ENCODE peak calls at places on chromosomes 6 and 20, in eight cellular contexts. F, G, Y, I, V, E, R and B are unnamed samples.

GRCh38 chr6:159760602-159761057 is 1.2 kb upstream of the ACAT2 start:
- DNase-seq in F (no peak), G (peak; percentile 63), Y (peak; percentile 86), I (peak; percentile 37), V (peak; percentile 29), E (peak; percentile 64), R (no peak), B (no peak)

GRCh38 chr20:21523398-21523868 is 9.6 kb upstream of the NKX2-2 start:
- DNase-seq in F (no peak), G (no peak), Y (no peak), I (no peak), V (no peak), E (no peak), R (no peak), B (peak; percentile 31)

GRCh38 chr20:50794181-50794845 is 548 bp upstream of the BCAS4 start:
- DNase-seq in F (no peak), G (no peak), Y (no peak), I (no peak), V (no peak), E (no peak), R (no peak), B (no peak)

GRCh38 chr6:52534363-52534762 is 42.5 kb downstream of the TRAM2 start:
- DNase-seq in F (no peak), G (no peak), Y (no peak), I (no peak), V (no peak), E (no peak), R (no peak), B (no peak)

GRCh38 chr6:14037402-14038277 is 79.9 kb upstream of the CD83 start:
- DNase-seq in F (peak; percentile 76), G (peak; percentile 82), Y (peak; percentile 84), I (peak; percentile 53), V (no peak), E (peak; percentile 80), R (no peak), B (no peak)

GRCh38 chr6:45614488-45615285 is 237.0 kb upstream of the SUPT3H start:
- DNase-seq in F (no peak), G (peak; percentile 64), Y (no peak), I (peak; percentile 75), V (no peak), E (peak; percentile 38), R (no peak), B (no peak)

GRCh38 chr6:104326173-104327001 is 533.3 kb downstream of the HACE1 start:
- DNase-seq in F (no peak), G (peak; percentile 57), Y (peak; percentile 83), I (peak; percentile 69), V (peak; percentile 22), E (no peak), R (no peak), B (no peak)

GRCh38 chr6:131182991-131183425 is 47.7 kb downstream of the AKAP7 start:
- DNase-seq in F (peak; percentile 26), G (peak; percentile 65), Y (peak; percentile 52), I (peak; percentile 38), V (no peak), E (peak; percentile 56), R (no peak), B (no peak)

GRCh38 chr6:6820688-6821238 is 232.2 kb downstream of the LY86 start:
- DNase-seq in F (no peak), G (no peak), Y (no peak), I (peak; percentile 97), V (peak; percentile 97), E (no peak), R (peak; percentile 98), B (no peak)

GRCh38 chr20:47051936-47052566 is 157.4 kb downstream of the EYA2 start:
- DNase-seq in F (no peak), G (no peak), Y (no peak), I (no peak), V (no peak), E (no peak), R (no peak), B (no peak)

GRCh38 chr6:166106076-166106686 is 61.5 kb downstream of the TBXT start:
- DNase-seq in F (no peak), G (peak; percentile 61), Y (peak; percentile 61), I (peak; percentile 75), V (peak; percentile 31), E (peak; percentile 71), R (peak; percentile 49), B (no peak)

GRCh38 chr6:16623029-16623653 is 138.1 kb downstream of the ATXN1 start:
- DNase-seq in F (no peak), G (no peak), Y (peak; percentile 34), I (no peak), V (no peak), E (peak; percentile 60), R (no peak), B (no peak)

GRCh38 chr20:25008388-25009217 is 16.1 kb upstream of the APMAP start:
- DNase-seq in F (no peak), G (no peak), Y (no peak), I (no peak), V (no peak), E (no peak), R (no peak), B (peak; percentile 28)

GRCh38 chr6:4660377-4661321 is 115.6 kb upstream of the CDYL start:
- DNase-seq in F (no peak), G (no peak), Y (no peak), I (no peak), V (no peak), E (peak; percentile 51), R (no peak), B (peak; percentile 72)

GRCh38 chr6:157599191-157599590 is 218.2 kb downstream of the ZDHHC14 start:
- DNase-seq in F (no peak), G (no peak), Y (no peak), I (no peak), V (no peak), E (no peak), R (no peak), B (no peak)

GRCh38 chr6:170179925-170180324 is 111.0 kb downstream of the DLL1 start:
- DNase-seq in F (no peak), G (no peak), Y (no peak), I (no peak), V (no peak), E (no peak), R (no peak), B (peak; percentile 31)

GRCh38 chr6:21946298-21946783 is 350.5 kb downstream of the PRL start:
- DNase-seq in F (peak; percentile 68), G (peak; percentile 58), Y (peak; percentile 99), I (peak; percentile 46), V (no peak), E (peak; percentile 98), R (no peak), B (no peak)

GRCh38 chr6:115058414-115059211 is 715.8 kb upstream of the HS3ST5 start:
- DNase-seq in F (no peak), G (no peak), Y (no peak), I (no peak), V (no peak), E (no peak), R (no peak), B (no peak)

GRCh38 chr6:98975331-98975891 is 27.7 kb upstream of the FBXL4 start:
- DNase-seq in F (no peak), G (no peak), Y (no peak), I (no peak), V (no peak), E (no peak), R (no peak), B (no peak)

GRCh38 chr6:89707766-89708165 is 69.2 kb upstream of the LYRM2 start:
- DNase-seq in F (no peak), G (no peak), Y (no peak), I (no peak), V (no peak), E (no peak), R (no peak), B (no peak)

DNA sequence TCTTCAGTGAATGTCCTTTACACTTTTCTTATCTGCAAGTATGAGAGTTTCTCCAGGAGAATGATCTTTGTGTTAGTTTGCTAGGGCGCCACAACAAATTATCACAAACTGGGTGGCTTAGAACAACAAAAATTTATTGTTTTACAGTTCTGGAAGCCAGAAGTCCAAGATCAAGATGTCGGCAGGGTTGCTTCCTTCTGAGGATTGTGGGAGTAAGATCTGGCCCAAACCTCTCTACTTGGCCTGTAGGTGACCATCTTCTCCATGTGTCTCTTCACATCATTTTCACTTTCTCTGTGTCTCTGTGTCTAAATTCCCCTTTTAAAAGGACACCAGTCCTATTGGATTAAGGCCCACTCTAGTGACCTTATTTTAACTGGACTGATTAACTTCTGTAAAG is 103.0 kb downstream of the ADTRP start:
- DNase-seq in F (no peak), G (no peak), Y (no peak), I (peak; percentile 28), V (no peak), E (no peak), R (no peak), B (no peak)
- TF ChIP-seq CTCF in F (peak; percentile 23), G (peak; percentile 16), Y (no peak), I (peak; percentile 49), V (peak; percentile 48), E (peak; percentile 24), R (no peak), B (no peak)

DNA sequence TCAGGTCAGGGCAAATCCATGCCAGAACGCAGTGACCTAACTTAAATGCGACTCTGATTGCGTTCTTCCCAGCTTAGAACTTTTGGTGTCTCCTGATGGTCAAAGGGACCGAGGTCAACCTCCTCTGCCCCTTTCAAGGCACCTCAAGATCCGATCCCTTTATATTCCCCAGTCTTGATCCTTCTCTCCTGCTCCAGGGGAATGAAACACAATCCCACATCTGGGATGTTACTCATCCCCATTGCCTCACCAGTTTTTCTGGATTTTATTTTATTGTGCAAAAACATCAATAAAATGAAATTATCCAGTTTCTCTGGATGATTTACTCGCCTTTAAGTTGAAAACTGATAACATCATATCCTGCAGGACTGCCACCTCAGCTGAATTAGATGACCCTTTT is 43.9 kb downstream of the IRAK1BP1 start:
- DNase-seq in F (no peak), G (peak; percentile 70), Y (peak; percentile 19), I (no peak), V (no peak), E (no peak), R (no peak), B (no peak)
- H3K4me3 ChIP-seq in F (no peak overlapping the region), G (peak overlapping the region; percentile 21), Y (peak overlapping the region; percentile 64), I (no peak overlapping the region), V (no peak overlapping the region), E (no peak overlapping the region), R (no peak overlapping the region), B (peak overlapping the region; percentile 70)

DNA sequence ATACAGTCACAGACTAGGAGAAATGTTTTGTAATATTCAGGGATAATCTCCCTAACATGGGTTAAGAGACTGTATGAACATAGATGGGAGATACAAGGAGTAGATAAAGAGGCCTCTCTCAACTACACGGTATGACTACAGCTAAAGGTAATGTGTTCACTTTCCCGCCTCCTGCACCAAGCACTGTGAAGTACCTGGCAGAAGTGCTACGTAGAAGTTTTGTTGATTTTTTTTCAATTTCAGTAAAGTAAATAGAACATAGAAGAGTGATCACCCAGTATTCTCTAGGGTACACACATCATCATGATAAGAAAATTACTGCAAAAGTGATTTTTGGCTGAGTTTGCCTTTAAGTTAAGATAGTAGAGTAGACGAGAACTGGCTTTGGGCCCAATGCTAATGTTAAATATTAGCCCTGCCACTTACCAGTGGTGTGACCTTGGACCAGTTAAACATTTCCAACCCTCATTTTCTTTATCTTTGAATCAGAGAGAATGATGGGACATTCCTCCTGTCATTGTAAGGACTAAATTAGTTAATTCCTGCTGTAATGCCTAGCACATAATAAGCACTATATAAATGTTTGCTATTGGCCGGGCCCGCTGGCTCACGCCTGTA is 183.6 kb downstream of the COL9A1 start:
- DNase-seq in F (no peak), G (no peak), Y (no peak), I (no peak), V (no peak), E (no peak), R (no peak), B (no peak)
- TF ChIP-seq CTCF in F (no peak), G (no peak), Y (no peak), I (no peak), V (no peak), E (no peak), R (no peak), B (no peak)

GRCh38 chr6:142842423-142843261 is 102.3 kb downstream of the HIVEP2 start:
- DNase-seq in F (peak; percentile 26), G (no peak), Y (no peak), I (peak; percentile 90), V (peak; percentile 30), E (peak; percentile 57), R (no peak), B (no peak)
- H3K4me3 ChIP-seq in F (no peak overlapping the region), G (peak overlapping the region; percentile 7), Y (peak overlapping the region; percentile 7), I (peak overlapping the region; percentile 54), V (peak overlapping the region; percentile 37), E (peak overlapping the region; percentile 11), R (no peak overlapping the region), B (peak overlapping the region; percentile 29)